ENCODE peak calls at places on chromosomes 6 and 20, in ten cellular contexts. I, M, N, C, W, G, A, S, Y and L are unnamed samples.

GRCh38 chr6:45827952-45828530 is 187.6 kb downstream of the CLIC5 start:
- DNase-seq in I (no peak), M (peak; percentile 45), N (no peak), C (no peak), W (no peak), G (no peak), A (peak; percentile 68), S (no peak), Y (no peak), L (no peak)

GRCh38 chr20:45358282-45359068 is 4.5 kb upstream of the SYS1 start:
- DNase-seq in I (peak; percentile 81), M (no peak), N (no peak), C (no peak), W (no peak), G (peak; percentile 94), A (peak; percentile 66), S (peak; percentile 64), Y (peak; percentile 93), L (peak; percentile 73)

GRCh38 chr6:42372699-42373098 is 79.0 kb downstream of the TRERF1 start:
- DNase-seq in I (no peak), M (no peak), N (no peak), C (no peak), W (no peak), G (no peak), A (no peak), S (no peak), Y (no peak), L (no peak)

GRCh38 chr20:47201074-47201730 is 155.3 kb downstream of the ZMYND8 start:
- DNase-seq in I (no peak), M (no peak), N (no peak), C (no peak), W (no peak), G (no peak), A (no peak), S (peak; percentile 41), Y (no peak), L (no peak)

GRCh38 chr20:33685328-33686007 is 717 bp downstream of the E2F1 start:
- DNase-seq in I (no peak), M (peak; percentile 74), N (no peak), C (peak; percentile 63), W (no peak), G (no peak), A (no peak), S (peak; percentile 71), Y (no peak), L (no peak)

GRCh38 chr20:49513531-49513930 is 31.1 kb upstream of the KCNB1 start:
- DNase-seq in I (no peak), M (no peak), N (no peak), C (no peak), W (no peak), G (no peak), A (no peak), S (no peak), Y (no peak), L (no peak)

GRCh38 chr20:53957421-53958172 is 112.8 kb downstream of the BCAS1 start:
- DNase-seq in I (no peak), M (no peak), N (no peak), C (no peak), W (no peak), G (no peak), A (no peak), S (no peak), Y (no peak), L (no peak)

GRCh38 chr20:37849169-37849568 is 53.8 kb upstream of the VSTM2L start:
- DNase-seq in I (no peak), M (no peak), N (no peak), C (no peak), W (no peak), G (no peak), A (no peak), S (no peak), Y (no peak), L (no peak)

GRCh38 chr6:7696061-7696460 is 29.8 kb upstream of the BMP6 start:
- DNase-seq in I (no peak), M (no peak), N (no peak), C (no peak), W (no peak), G (no peak), A (no peak), S (no peak), Y (no peak), L (no peak)

DNA sequence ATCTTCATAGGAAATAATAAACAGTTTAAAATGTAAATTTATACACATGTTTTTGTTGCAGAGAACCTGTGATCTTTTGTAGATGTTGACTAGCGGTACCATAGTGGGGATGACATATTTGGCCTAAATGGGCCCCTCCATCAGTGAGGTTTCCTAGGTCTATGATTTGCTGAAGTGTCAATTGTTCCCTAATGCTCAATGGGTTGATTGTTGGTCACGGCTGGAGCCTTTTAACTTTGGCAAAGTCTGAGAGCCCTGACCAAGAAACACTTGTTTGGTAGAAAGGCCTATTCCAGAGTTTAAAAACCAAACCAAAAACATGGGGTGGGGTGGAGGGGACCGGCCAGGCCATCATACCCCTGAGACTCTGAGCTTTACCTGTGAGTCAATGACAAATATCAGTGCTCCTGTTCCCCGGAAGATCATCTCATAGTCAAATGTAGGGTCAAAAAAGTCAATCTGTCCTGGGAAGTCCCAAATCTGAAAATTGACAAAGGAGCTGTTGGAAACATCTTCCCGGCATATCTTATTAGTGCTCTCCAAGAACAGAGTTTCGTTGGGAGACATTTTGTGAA is 25.1 kb downstream of the RRAGD start:
- DNase-seq in I (no peak), M (no peak), N (no peak), C (no peak), W (no peak), G (no peak), A (no peak), S (no peak), Y (no peak), L (no peak)
- H3K4me1 ChIP-seq in I (peaks cover 12% of the 10 kb centered on the region), M (no peaks in the 10 kb centered on the region), N (no peaks in the 10 kb centered on the region), C (peaks cover 4% of the 10 kb centered on the region), W (no peaks in the 10 kb centered on the region), G (no peaks in the 10 kb centered on the region), A (no peaks in the 10 kb centered on the region), S (no peaks in the 10 kb centered on the region), Y (no peaks in the 10 kb centered on the region), L (peaks cover 18% of the 10 kb centered on the region)

DNA sequence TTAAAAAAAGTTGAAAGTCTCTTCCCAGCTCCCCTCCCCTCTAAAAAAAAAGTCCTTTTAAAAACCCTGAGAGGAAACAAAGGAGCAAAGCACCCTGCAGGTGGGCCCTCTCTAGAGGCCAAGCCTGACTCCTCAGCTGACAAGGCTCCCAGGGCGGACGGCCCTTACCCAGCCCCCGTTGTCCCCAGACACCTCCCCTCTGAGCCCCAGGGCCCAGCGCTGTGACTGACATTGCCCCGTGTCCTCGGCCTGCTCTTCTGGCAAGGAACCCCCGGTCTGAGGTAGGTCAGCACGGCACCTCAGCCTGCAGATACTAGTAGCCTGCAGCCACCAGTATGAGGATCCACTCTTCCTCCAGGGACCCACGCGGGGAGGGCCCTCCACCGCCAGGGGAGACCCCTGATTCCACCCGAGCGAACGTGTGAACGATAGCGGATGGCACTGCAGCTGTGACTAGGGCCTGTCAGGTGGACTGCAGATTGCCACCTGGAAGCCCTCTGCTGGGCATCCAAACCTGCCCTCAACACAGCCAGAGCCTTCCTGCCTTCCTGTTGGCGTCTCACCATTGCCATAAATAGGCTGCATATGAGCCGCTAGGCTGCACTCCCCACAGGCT is 34.2 kb downstream of the FOXC1 start:
- DNase-seq in I (no peak), M (no peak), N (no peak), C (peak; percentile 25), W (no peak), G (no peak), A (no peak), S (no peak), Y (no peak), L (no peak)
- H3K27ac ChIP-seq in I (no peak overlapping the region), M (no peak overlapping the region), N (no peak overlapping the region), C (no peak overlapping the region), W (no peak overlapping the region), G (no peak overlapping the region), A (no peak overlapping the region), S (no peak overlapping the region), Y (no peak overlapping the region), L (no peak overlapping the region)

GRCh38 chr20:51698252-51698651 is 69.9 kb downstream of the ATP9A start:
- DNase-seq in I (no peak), M (no peak), N (no peak), C (no peak), W (no peak), G (no peak), A (no peak), S (no peak), Y (no peak), L (no peak)

GRCh38 chr20:51700809-51701285 is 67.3 kb downstream of the ATP9A start:
- DNase-seq in I (no peak), M (peak; percentile 66), N (no peak), C (peak; percentile 61), W (no peak), G (no peak), A (peak; percentile 42), S (peak; percentile 75), Y (no peak), L (no peak)

GRCh38 chr20:51705400-51705799 is 62.8 kb downstream of the ATP9A start:
- DNase-seq in I (no peak), M (no peak), N (no peak), C (peak; percentile 41), W (no peak), G (no peak), A (no peak), S (no peak), Y (no peak), L (no peak)

GRCh38 chr20:51703446-51704287 is 64.5 kb downstream of the ATP9A start:
- DNase-seq in I (no peak), M (peak; percentile 36), N (no peak), C (peak; percentile 40), W (no peak), G (no peak), A (no peak), S (peak; percentile 99), Y (no peak), L (no peak)
- H3K4me1 ChIP-seq in I (no peaks in the 10 kb centered on the region), M (peaks cover 35% of the 10 kb centered on the region), N (no peaks in the 10 kb centered on the region), C (peaks cover 58% of the 10 kb centered on the region), W (no peaks in the 10 kb centered on the region), G (no peaks in the 10 kb centered on the region), A (no peaks in the 10 kb centered on the region), S (peaks cover 77% of the 10 kb centered on the region), Y (no peaks in the 10 kb centered on the region), L (no peaks in the 10 kb centered on the region)

GRCh38 chr6:111685058-111685457 is 79.4 kb upstream of the TRAF3IP2 start:
- DNase-seq in I (no peak), M (no peak), N (no peak), C (no peak), W (no peak), G (no peak), A (no peak), S (no peak), Y (no peak), L (no peak)

GRCh38 chr6:111683749-111684267 is 78.1 kb upstream of the TRAF3IP2 start:
- DNase-seq in I (peak; percentile 56), M (no peak), N (no peak), C (no peak), W (no peak), G (peak; percentile 85), A (no peak), S (no peak), Y (peak; percentile 48), L (no peak)

GRCh38 chr6:111687652-111688051 is 82.0 kb upstream of the TRAF3IP2 start:
- DNase-seq in I (no peak), M (no peak), N (no peak), C (no peak), W (no peak), G (no peak), A (no peak), S (no peak), Y (no peak), L (no peak)

GRCh38 chr6:111686249-111686997 is 80.7 kb upstream of the TRAF3IP2 start:
- DNase-seq in I (no peak), M (no peak), N (no peak), C (peak; percentile 90), W (no peak), G (no peak), A (no peak), S (no peak), Y (no peak), L (no peak)

GRCh38 chr6:111685506-111685905 is 79.8 kb upstream of the TRAF3IP2 start:
- DNase-seq in I (no peak), M (no peak), N (no peak), C (no peak), W (no peak), G (no peak), A (no peak), S (no peak), Y (no peak), L (no peak)
- H3K27ac ChIP-seq in I (peak overlapping the region; percentile 85), M (no peak overlapping the region), N (peak overlapping the region; percentile 43), C (peak overlapping the region; percentile 24), W (peak overlapping the region; percentile 8), G (peak overlapping the region; percentile 29), A (no peak overlapping the region), S (no peak overlapping the region), Y (no peak overlapping the region), L (peak overlapping the region; percentile 92)